ENCODE peak calls at places on chromosomes 12 and 14, in nine cellular contexts. X is body of pancreas, J is hypothalamus, D is pancreas, I is WTC11, A is GM23338, E is NCI-H1092, Y is type B pancreatic cell, C is ovary. N is an unnamed sample.

GRCh38 chr12:123035841-123036240 is 55.4 kb downstream of the ARL6IP4 start:
- DNase-seq in X (no peak), J (no peak), D (no peak), I (no peak), A (no peak), E (no peak), Y (no peak), C (no peak), N (no peak)

GRCh38 chr12:71904629-71905028 is 34.0 kb upstream of the TPH2 start:
- DNase-seq in X (no peak), J (no peak), D (no peak), I (no peak), A (no peak), E (no peak), Y (no peak), C (no peak), N (no peak)

GRCh38 chr14:68283378-68284123 is 464.0 kb downstream of the RAD51B start:
- DNase-seq in X (no peak), J (no peak), D (no peak), I (no peak), A (no peak), E (no peak), Y (no peak), C (peak), N (no peak)

GRCh38 chr12:26833692-26834168 is 736 bp upstream of the ITPR2 start:
- DNase-seq in X (peak), J (no peak), D (peak), I (peak), A (peak), E (no peak), Y (no peak), C (peak), N (no peak)

GRCh38 chr14:92930737-92931602 is 8.0 kb downstream of the CHGA start:
- DNase-seq in X (no peak), J (no peak), D (no peak), I (no peak), A (no peak), E (no peak), Y (no peak), C (no peak), N (no peak)

GRCh38 chr14:105480165-105480564 is 5.5 kb downstream of the CRIP2 start:
- DNase-seq in X (no peak), J (no peak), D (no peak), I (no peak), A (no peak), E (no peak), Y (no peak), C (peak), N (no peak)

GRCh38 chr12:32595251-32595650 is 83.8 kb upstream of the DNM1L start:
- DNase-seq in X (no peak), J (no peak), D (no peak), I (no peak), A (no peak), E (no peak), Y (no peak), C (no peak), N (no peak)

GRCh38 chr12:19251481-19251880 is 121.9 kb downstream of the PLEKHA5 start:
- DNase-seq in X (no peak), J (no peak), D (no peak), I (no peak), A (no peak), E (no peak), Y (no peak), C (no peak), N (no peak)

GRCh38 chr14:61188936-61189808 is 92.0 kb downstream of the TMEM30B start:
- DNase-seq in X (peak), J (no peak), D (peak), I (peak), A (peak), E (no peak), Y (no peak), C (peak), N (peak)

GRCh38 chr12:124509676-124510300 is 57.6 kb downstream of the NCOR2 start:
- DNase-seq in X (peak), J (peak), D (peak), I (peak), A (no peak), E (no peak), Y (no peak), C (no peak), N (peak)

GRCh38 chr12:62192486-62193250 is 67.5 kb upstream of the USP15 start:
- DNase-seq in X (peak), J (no peak), D (peak), I (peak), A (peak), E (peak), Y (no peak), C (peak), N (peak)

GRCh38 chr14:68941820-68942219 is 37.3 kb downstream of the ACTN1 start:
- DNase-seq in X (peak), J (no peak), D (peak), I (peak), A (peak), E (no peak), Y (no peak), C (no peak), N (no peak)

GRCh38 chr14:96567289-96567899 is 65.2 kb downstream of the PAPOLA start:
- DNase-seq in X (no peak), J (no peak), D (no peak), I (no peak), A (peak), E (no peak), Y (no peak), C (no peak), N (peak)

GRCh38 chr14:103543721-103544626 is 15.0 kb downstream of the TRMT61A start:
- DNase-seq in X (no peak), J (peak), D (no peak), I (no peak), A (peak), E (peak), Y (no peak), C (peak), N (peak)

GRCh38 chr14:25121342-25122129 is 71.6 kb upstream of the STXBP6 start:
- DNase-seq in X (no peak), J (no peak), D (no peak), I (no peak), A (peak), E (no peak), Y (no peak), C (no peak), N (no peak)

GRCh38 chr14:31543969-31544799 is 17.0 kb upstream of the NUBPL start:
- DNase-seq in X (no peak), J (no peak), D (no peak), I (no peak), A (peak), E (no peak), Y (no peak), C (no peak), N (no peak)

GRCh38 chr12:113766880-113767878 is 198.9 kb downstream of the RBM19 start:
- DNase-seq in X (no peak), J (no peak), D (no peak), I (no peak), A (peak), E (no peak), Y (no peak), C (no peak), N (no peak)

GRCh38 chr14:99264691-99265090 is 7.3 kb downstream of the BCL11B start:
- DNase-seq in X (no peak), J (no peak), D (no peak), I (no peak), A (no peak), E (no peak), Y (no peak), C (no peak), N (no peak)

GRCh38 chr14:61403411-61403810 is 82.0 kb downstream of the PRKCH start:
- DNase-seq in X (no peak), J (no peak), D (no peak), I (no peak), A (no peak), E (no peak), Y (no peak), C (no peak), N (no peak)

GRCh38 chr14:71474291-71474690 is 457.9 kb upstream of the RGS6 start:
- DNase-seq in X (no peak), J (no peak), D (no peak), I (no peak), A (no peak), E (peak), Y (no peak), C (no peak), N (no peak)

GRCh38 chr14:67332468-67332867 is 27.1 kb downstream of the ATP6V1D start:
- DNase-seq in X (no peak), J (no peak), D (no peak), I (no peak), A (no peak), E (no peak), Y (no peak), C (no peak), N (no peak)

GRCh38 chr14:61488417-61488816 is 167.0 kb downstream of the PRKCH start:
- DNase-seq in X (no peak), J (no peak), D (no peak), I (no peak), A (no peak), E (no peak), Y (no peak), C (no peak), N (no peak)

GRCh38 chr12:29867823-29868222 is 84.1 kb upstream of the TMTC1 start:
- DNase-seq in X (no peak), J (no peak), D (no peak), I (no peak), A (no peak), E (no peak), Y (no peak), C (no peak), N (no peak)

GRCh38 chr12:127957001-127957660 is 309.8 kb upstream of the TMEM132C start:
- DNase-seq in X (no peak), J (no peak), D (no peak), I (no peak), A (no peak), E (no peak), Y (no peak), C (no peak), N (no peak)

GRCh38 chr14:72608391-72609204 is 285.3 kb downstream of the DPF3 start:
- DNase-seq in X (no peak), J (no peak), D (no peak), I (no peak), A (no peak), E (no peak), Y (peak), C (no peak), N (no peak)

N was measured in midbrain.